ENCODE peak calls at places on chromosomes 11 and 22, in five cellular contexts. One of them, this sample, is unnamed.

GRCh38 chr11:114161486-114162250 is 102.2 kb downstream of the ZBTB16 start:
- DNase-seq in stimulated activated CD8-positive, alpha-beta memory T cell treated with anti-CD3 and anti-CD28 coated beads, Interleukin-7, amount 100 ng/mL, for 1 hour: no peak
- DNase-seq in ovary: no peak
- DNase-seq in stimulated activated CD4-positive, alpha-beta T cell treated with anti-CD3 and anti-CD28 coated beads, Interleukin-2, amount 100 ng/mL, for 48 hours: no peak
- DNase-seq in T-helper 2 cell treated with Interferon-gamma antibody and Interleukin-4, amounts not matched to agents 5 μg/mL and 100 μg/mL, for 36 hours: no peak
- DNase-seq in this sample: no peak

GRCh38 chr11:60932605-60933346 is 8.5 kb downstream of the TMEM132A start:
- DNase-seq in stimulated activated CD8-positive, alpha-beta memory T cell treated with anti-CD3 and anti-CD28 coated beads, Interleukin-7, amount 100 ng/mL, for 1 hour: no peak
- DNase-seq in ovary: no peak
- DNase-seq in stimulated activated CD4-positive, alpha-beta T cell treated with anti-CD3 and anti-CD28 coated beads, Interleukin-2, amount 100 ng/mL, for 48 hours: no peak
- DNase-seq in T-helper 2 cell treated with Interferon-gamma antibody and Interleukin-4, amounts not matched to agents 5 μg/mL and 100 μg/mL, for 36 hours: no peak
- DNase-seq in this sample: no peak

GRCh38 chr11:105443623-105444022 is 166.2 kb upstream of the GRIA4 start:
- DNase-seq in stimulated activated CD8-positive, alpha-beta memory T cell treated with anti-CD3 and anti-CD28 coated beads, Interleukin-7, amount 100 ng/mL, for 1 hour: no peak
- DNase-seq in ovary: no peak
- DNase-seq in stimulated activated CD4-positive, alpha-beta T cell treated with anti-CD3 and anti-CD28 coated beads, Interleukin-2, amount 100 ng/mL, for 48 hours: no peak
- DNase-seq in T-helper 2 cell treated with Interferon-gamma antibody and Interleukin-4, amounts not matched to agents 5 μg/mL and 100 μg/mL, for 36 hours: no peak
- DNase-seq in this sample: no peak

GRCh38 chr11:62770778-62771143 is 435 bp upstream of the TAF6L start:
- DNase-seq in stimulated activated CD8-positive, alpha-beta memory T cell treated with anti-CD3 and anti-CD28 coated beads, Interleukin-7, amount 100 ng/mL, for 1 hour: no peak
- DNase-seq in ovary: no peak
- DNase-seq in stimulated activated CD4-positive, alpha-beta T cell treated with anti-CD3 and anti-CD28 coated beads, Interleukin-2, amount 100 ng/mL, for 48 hours: no peak
- DNase-seq in T-helper 2 cell treated with Interferon-gamma antibody and Interleukin-4, amounts not matched to agents 5 μg/mL and 100 μg/mL, for 36 hours: no peak
- DNase-seq in this sample: no peak

GRCh38 chr11:84819128-84819527 is 808.0 kb downstream of the DLG2 start:
- DNase-seq in stimulated activated CD8-positive, alpha-beta memory T cell treated with anti-CD3 and anti-CD28 coated beads, Interleukin-7, amount 100 ng/mL, for 1 hour: no peak
- DNase-seq in ovary: no peak
- DNase-seq in stimulated activated CD4-positive, alpha-beta T cell treated with anti-CD3 and anti-CD28 coated beads, Interleukin-2, amount 100 ng/mL, for 48 hours: no peak
- DNase-seq in T-helper 2 cell treated with Interferon-gamma antibody and Interleukin-4, amounts not matched to agents 5 μg/mL and 100 μg/mL, for 36 hours: no peak
- DNase-seq in this sample: no peak

GRCh38 chr11:75236062-75236461 is 4.5 kb upstream of the TPBGL start:
- DNase-seq in stimulated activated CD8-positive, alpha-beta memory T cell treated with anti-CD3 and anti-CD28 coated beads, Interleukin-7, amount 100 ng/mL, for 1 hour: no peak
- DNase-seq in ovary: no peak
- DNase-seq in stimulated activated CD4-positive, alpha-beta T cell treated with anti-CD3 and anti-CD28 coated beads, Interleukin-2, amount 100 ng/mL, for 48 hours: no peak
- DNase-seq in T-helper 2 cell treated with Interferon-gamma antibody and Interleukin-4, amounts not matched to agents 5 μg/mL and 100 μg/mL, for 36 hours: no peak
- DNase-seq in this sample: no peak

GRCh38 chr11:107018902-107019493 is 722 bp upstream of the GUCY1A2 start:
- DNase-seq in stimulated activated CD8-positive, alpha-beta memory T cell treated with anti-CD3 and anti-CD28 coated beads, Interleukin-7, amount 100 ng/mL, for 1 hour: no peak
- DNase-seq in ovary: peak
- DNase-seq in stimulated activated CD4-positive, alpha-beta T cell treated with anti-CD3 and anti-CD28 coated beads, Interleukin-2, amount 100 ng/mL, for 48 hours: no peak
- DNase-seq in T-helper 2 cell treated with Interferon-gamma antibody and Interleukin-4, amounts not matched to agents 5 μg/mL and 100 μg/mL, for 36 hours: no peak
- DNase-seq in this sample: peak

GRCh38 chr11:70480711-70481110 is 82.4 kb downstream of the CTTN start:
- DNase-seq in stimulated activated CD8-positive, alpha-beta memory T cell treated with anti-CD3 and anti-CD28 coated beads, Interleukin-7, amount 100 ng/mL, for 1 hour: no peak
- DNase-seq in ovary: no peak
- DNase-seq in stimulated activated CD4-positive, alpha-beta T cell treated with anti-CD3 and anti-CD28 coated beads, Interleukin-2, amount 100 ng/mL, for 48 hours: no peak
- DNase-seq in T-helper 2 cell treated with Interferon-gamma antibody and Interleukin-4, amounts not matched to agents 5 μg/mL and 100 μg/mL, for 36 hours: no peak
- DNase-seq in this sample: no peak

GRCh38 chr11:19595840-19596751 is 116.5 kb upstream of the NAV2 start:
- DNase-seq in stimulated activated CD8-positive, alpha-beta memory T cell treated with anti-CD3 and anti-CD28 coated beads, Interleukin-7, amount 100 ng/mL, for 1 hour: no peak
- DNase-seq in ovary: no peak
- DNase-seq in stimulated activated CD4-positive, alpha-beta T cell treated with anti-CD3 and anti-CD28 coated beads, Interleukin-2, amount 100 ng/mL, for 48 hours: no peak
- DNase-seq in T-helper 2 cell treated with Interferon-gamma antibody and Interleukin-4, amounts not matched to agents 5 μg/mL and 100 μg/mL, for 36 hours: no peak
- DNase-seq in this sample: no peak

GRCh38 chr22:38900677-38901076 is 28.7 kb upstream of the CBX6 start:
- DNase-seq in stimulated activated CD8-positive, alpha-beta memory T cell treated with anti-CD3 and anti-CD28 coated beads, Interleukin-7, amount 100 ng/mL, for 1 hour: no peak
- DNase-seq in ovary: no peak
- DNase-seq in stimulated activated CD4-positive, alpha-beta T cell treated with anti-CD3 and anti-CD28 coated beads, Interleukin-2, amount 100 ng/mL, for 48 hours: no peak
- DNase-seq in T-helper 2 cell treated with Interferon-gamma antibody and Interleukin-4, amounts not matched to agents 5 μg/mL and 100 μg/mL, for 36 hours: no peak
- DNase-seq in this sample: no peak

GRCh38 chr11:76629133-76629852 is 41.3 kb downstream of the LRRC32 start:
- DNase-seq in stimulated activated CD8-positive, alpha-beta memory T cell treated with anti-CD3 and anti-CD28 coated beads, Interleukin-7, amount 100 ng/mL, for 1 hour: no peak
- DNase-seq in ovary: no peak
- DNase-seq in stimulated activated CD4-positive, alpha-beta T cell treated with anti-CD3 and anti-CD28 coated beads, Interleukin-2, amount 100 ng/mL, for 48 hours: no peak
- DNase-seq in T-helper 2 cell treated with Interferon-gamma antibody and Interleukin-4, amounts not matched to agents 5 μg/mL and 100 μg/mL, for 36 hours: peak
- DNase-seq in this sample: no peak

GRCh38 chr11:115550291-115551059 is 46.3 kb upstream of the CADM1 start:
- DNase-seq in stimulated activated CD8-positive, alpha-beta memory T cell treated with anti-CD3 and anti-CD28 coated beads, Interleukin-7, amount 100 ng/mL, for 1 hour: no peak
- DNase-seq in ovary: no peak
- DNase-seq in stimulated activated CD4-positive, alpha-beta T cell treated with anti-CD3 and anti-CD28 coated beads, Interleukin-2, amount 100 ng/mL, for 48 hours: no peak
- DNase-seq in T-helper 2 cell treated with Interferon-gamma antibody and Interleukin-4, amounts not matched to agents 5 μg/mL and 100 μg/mL, for 36 hours: no peak
- DNase-seq in this sample: no peak

GRCh38 chr11:113468666-113469345 is 6.4 kb downstream of the DRD2 start:
- DNase-seq in stimulated activated CD8-positive, alpha-beta memory T cell treated with anti-CD3 and anti-CD28 coated beads, Interleukin-7, amount 100 ng/mL, for 1 hour: no peak
- DNase-seq in ovary: no peak
- DNase-seq in stimulated activated CD4-positive, alpha-beta T cell treated with anti-CD3 and anti-CD28 coated beads, Interleukin-2, amount 100 ng/mL, for 48 hours: no peak
- DNase-seq in T-helper 2 cell treated with Interferon-gamma antibody and Interleukin-4, amounts not matched to agents 5 μg/mL and 100 μg/mL, for 36 hours: no peak
- DNase-seq in this sample: no peak

GRCh38 chr22:47195676-47196492 is 433.4 kb downstream of the TBC1D22A start:
- DNase-seq in stimulated activated CD8-positive, alpha-beta memory T cell treated with anti-CD3 and anti-CD28 coated beads, Interleukin-7, amount 100 ng/mL, for 1 hour: no peak
- DNase-seq in ovary: no peak
- DNase-seq in stimulated activated CD4-positive, alpha-beta T cell treated with anti-CD3 and anti-CD28 coated beads, Interleukin-2, amount 100 ng/mL, for 48 hours: no peak
- DNase-seq in T-helper 2 cell treated with Interferon-gamma antibody and Interleukin-4, amounts not matched to agents 5 μg/mL and 100 μg/mL, for 36 hours: no peak
- DNase-seq in this sample: no peak

GRCh38 chr22:45869448-45869847 is 107.5 kb downstream of the WNT7B start:
- DNase-seq in stimulated activated CD8-positive, alpha-beta memory T cell treated with anti-CD3 and anti-CD28 coated beads, Interleukin-7, amount 100 ng/mL, for 1 hour: no peak
- DNase-seq in ovary: no peak
- DNase-seq in stimulated activated CD4-positive, alpha-beta T cell treated with anti-CD3 and anti-CD28 coated beads, Interleukin-2, amount 100 ng/mL, for 48 hours: no peak
- DNase-seq in T-helper 2 cell treated with Interferon-gamma antibody and Interleukin-4, amounts not matched to agents 5 μg/mL and 100 μg/mL, for 36 hours: no peak
- DNase-seq in this sample: no peak

GRCh38 chr22:17540481-17540880 is 22.8 kb upstream of the SLC25A18 start:
- DNase-seq in stimulated activated CD8-positive, alpha-beta memory T cell treated with anti-CD3 and anti-CD28 coated beads, Interleukin-7, amount 100 ng/mL, for 1 hour: no peak
- DNase-seq in ovary: no peak
- DNase-seq in stimulated activated CD4-positive, alpha-beta T cell treated with anti-CD3 and anti-CD28 coated beads, Interleukin-2, amount 100 ng/mL, for 48 hours: no peak
- DNase-seq in T-helper 2 cell treated with Interferon-gamma antibody and Interleukin-4, amounts not matched to agents 5 μg/mL and 100 μg/mL, for 36 hours: no peak
- DNase-seq in this sample: no peak

GRCh38 chr11:18010977-18011586 is 1.8 kb downstream of the SERGEF start:
- DNase-seq in stimulated activated CD8-positive, alpha-beta memory T cell treated with anti-CD3 and anti-CD28 coated beads, Interleukin-7, amount 100 ng/mL, for 1 hour: no peak
- DNase-seq in ovary: no peak
- DNase-seq in stimulated activated CD4-positive, alpha-beta T cell treated with anti-CD3 and anti-CD28 coated beads, Interleukin-2, amount 100 ng/mL, for 48 hours: no peak
- DNase-seq in T-helper 2 cell treated with Interferon-gamma antibody and Interleukin-4, amounts not matched to agents 5 μg/mL and 100 μg/mL, for 36 hours: no peak
- DNase-seq in this sample: no peak

GRCh38 chr22:49962751-49963646 is 2.4 kb downstream of the PIM3 start:
- DNase-seq in stimulated activated CD8-positive, alpha-beta memory T cell treated with anti-CD3 and anti-CD28 coated beads, Interleukin-7, amount 100 ng/mL, for 1 hour: no peak
- DNase-seq in ovary: peak
- DNase-seq in stimulated activated CD4-positive, alpha-beta T cell treated with anti-CD3 and anti-CD28 coated beads, Interleukin-2, amount 100 ng/mL, for 48 hours: no peak
- DNase-seq in T-helper 2 cell treated with Interferon-gamma antibody and Interleukin-4, amounts not matched to agents 5 μg/mL and 100 μg/mL, for 36 hours: no peak
- DNase-seq in this sample: peak

GRCh38 chr11:94635072-94635471 is 67.9 kb downstream of the PIWIL4 start:
- DNase-seq in stimulated activated CD8-positive, alpha-beta memory T cell treated with anti-CD3 and anti-CD28 coated beads, Interleukin-7, amount 100 ng/mL, for 1 hour: no peak
- DNase-seq in ovary: no peak
- DNase-seq in stimulated activated CD4-positive, alpha-beta T cell treated with anti-CD3 and anti-CD28 coated beads, Interleukin-2, amount 100 ng/mL, for 48 hours: no peak
- DNase-seq in T-helper 2 cell treated with Interferon-gamma antibody and Interleukin-4, amounts not matched to agents 5 μg/mL and 100 μg/mL, for 36 hours: no peak
- DNase-seq in this sample: no peak

GRCh38 chr11:130431806-130432205 is 3.4 kb upstream of the ADAMTS8 start:
- DNase-seq in stimulated activated CD8-positive, alpha-beta memory T cell treated with anti-CD3 and anti-CD28 coated beads, Interleukin-7, amount 100 ng/mL, for 1 hour: no peak
- DNase-seq in ovary: no peak
- DNase-seq in stimulated activated CD4-positive, alpha-beta T cell treated with anti-CD3 and anti-CD28 coated beads, Interleukin-2, amount 100 ng/mL, for 48 hours: no peak
- DNase-seq in T-helper 2 cell treated with Interferon-gamma antibody and Interleukin-4, amounts not matched to agents 5 μg/mL and 100 μg/mL, for 36 hours: no peak
- DNase-seq in this sample: no peak

GRCh38 chr11:101445761-101446160 is 138.0 kb downstream of the TRPC6 start:
- DNase-seq in stimulated activated CD8-positive, alpha-beta memory T cell treated with anti-CD3 and anti-CD28 coated beads, Interleukin-7, amount 100 ng/mL, for 1 hour: no peak
- DNase-seq in ovary: no peak
- DNase-seq in stimulated activated CD4-positive, alpha-beta T cell treated with anti-CD3 and anti-CD28 coated beads, Interleukin-2, amount 100 ng/mL, for 48 hours: no peak
- DNase-seq in T-helper 2 cell treated with Interferon-gamma antibody and Interleukin-4, amounts not matched to agents 5 μg/mL and 100 μg/mL, for 36 hours: no peak
- DNase-seq in this sample: no peak

GRCh38 chr22:45224988-45225731 is 15.5 kb downstream of the KIAA0930 start:
- DNase-seq in stimulated activated CD8-positive, alpha-beta memory T cell treated with anti-CD3 and anti-CD28 coated beads, Interleukin-7, amount 100 ng/mL, for 1 hour: no peak
- DNase-seq in ovary: no peak
- DNase-seq in stimulated activated CD4-positive, alpha-beta T cell treated with anti-CD3 and anti-CD28 coated beads, Interleukin-2, amount 100 ng/mL, for 48 hours: no peak
- DNase-seq in T-helper 2 cell treated with Interferon-gamma antibody and Interleukin-4, amounts not matched to agents 5 μg/mL and 100 μg/mL, for 36 hours: no peak
- DNase-seq in this sample: no peak

GRCh38 chr11:7143908-7144307 is 55.1 kb downstream of the RBMXL2 start:
- DNase-seq in stimulated activated CD8-positive, alpha-beta memory T cell treated with anti-CD3 and anti-CD28 coated beads, Interleukin-7, amount 100 ng/mL, for 1 hour: no peak
- DNase-seq in ovary: no peak
- DNase-seq in stimulated activated CD4-positive, alpha-beta T cell treated with anti-CD3 and anti-CD28 coated beads, Interleukin-2, amount 100 ng/mL, for 48 hours: no peak
- DNase-seq in T-helper 2 cell treated with Interferon-gamma antibody and Interleukin-4, amounts not matched to agents 5 μg/mL and 100 μg/mL, for 36 hours: no peak
- DNase-seq in this sample: no peak

GRCh38 chr22:39577900-39578299 is 7.3 kb downstream of the CACNA1I start:
- DNase-seq in stimulated activated CD8-positive, alpha-beta memory T cell treated with anti-CD3 and anti-CD28 coated beads, Interleukin-7, amount 100 ng/mL, for 1 hour: no peak
- DNase-seq in ovary: no peak
- DNase-seq in stimulated activated CD4-positive, alpha-beta T cell treated with anti-CD3 and anti-CD28 coated beads, Interleukin-2, amount 100 ng/mL, for 48 hours: no peak
- DNase-seq in T-helper 2 cell treated with Interferon-gamma antibody and Interleukin-4, amounts not matched to agents 5 μg/mL and 100 μg/mL, for 36 hours: no peak
- DNase-seq in this sample: no peak

GRCh38 chr22:50406416-50407170 is 63.5 kb downstream of the PPP6R2 start:
- DNase-seq in stimulated activated CD8-positive, alpha-beta memory T cell treated with anti-CD3 and anti-CD28 coated beads, Interleukin-7, amount 100 ng/mL, for 1 hour: no peak
- DNase-seq in ovary: no peak
- DNase-seq in stimulated activated CD4-positive, alpha-beta T cell treated with anti-CD3 and anti-CD28 coated beads, Interleukin-2, amount 100 ng/mL, for 48 hours: no peak
- DNase-seq in T-helper 2 cell treated with Interferon-gamma antibody and Interleukin-4, amounts not matched to agents 5 μg/mL and 100 μg/mL, for 36 hours: no peak
- DNase-seq in this sample: no peak

GRCh38 chr11:80383655-80384054 is 942.8 kb upstream of the TENM4 start:
- DNase-seq in stimulated activated CD8-positive, alpha-beta memory T cell treated with anti-CD3 and anti-CD28 coated beads, Interleukin-7, amount 100 ng/mL, for 1 hour: no peak
- DNase-seq in ovary: no peak
- DNase-seq in stimulated activated CD4-positive, alpha-beta T cell treated with anti-CD3 and anti-CD28 coated beads, Interleukin-2, amount 100 ng/mL, for 48 hours: no peak
- DNase-seq in T-helper 2 cell treated with Interferon-gamma antibody and Interleukin-4, amounts not matched to agents 5 μg/mL and 100 μg/mL, for 36 hours: no peak
- DNase-seq in this sample: no peak

GRCh38 chr11:11813288-11813962 is 28.3 kb upstream of the USP47 start:
- DNase-seq in stimulated activated CD8-positive, alpha-beta memory T cell treated with anti-CD3 and anti-CD28 coated beads, Interleukin-7, amount 100 ng/mL, for 1 hour: no peak
- DNase-seq in ovary: no peak
- DNase-seq in stimulated activated CD4-positive, alpha-beta T cell treated with anti-CD3 and anti-CD28 coated beads, Interleukin-2, amount 100 ng/mL, for 48 hours: no peak
- DNase-seq in T-helper 2 cell treated with Interferon-gamma antibody and Interleukin-4, amounts not matched to agents 5 μg/mL and 100 μg/mL, for 36 hours: no peak
- DNase-seq in this sample: no peak

GRCh38 chr11:94583885-94584500 is 16.8 kb downstream of the PIWIL4 start:
- DNase-seq in stimulated activated CD8-positive, alpha-beta memory T cell treated with anti-CD3 and anti-CD28 coated beads, Interleukin-7, amount 100 ng/mL, for 1 hour: no peak
- DNase-seq in ovary: no peak
- DNase-seq in stimulated activated CD4-positive, alpha-beta T cell treated with anti-CD3 and anti-CD28 coated beads, Interleukin-2, amount 100 ng/mL, for 48 hours: no peak
- DNase-seq in T-helper 2 cell treated with Interferon-gamma antibody and Interleukin-4, amounts not matched to agents 5 μg/mL and 100 μg/mL, for 36 hours: no peak
- DNase-seq in this sample: no peak